ENCODE peak calls at places on chromosome 14, in seven cellular contexts. A is DND-41; O is body of pancreas; B is stimulated activated effector memory CD8-positive, alpha-beta T cell treated with anti-CD3 and anti-CD28 coated beads, Interleukin-12 subunit alpha, Interleukin-12 subunit beta, amount 100 ng/mL, for 72 hours; I is psoas muscle; E is RWPE2; W is heart left ventricle. K is an unnamed sample.

GRCh38 chr14:64878775-64879634 is 702 bp downstream of the SPTB start:
- ATAC-seq in A (no peak), O (peak), B (peak), I (peak), E (peak), W (peak), K (peak)

GRCh38 chr14:103109789-103110415 is 13.4 kb upstream of the TNFAIP2 start:
- ATAC-seq in A (no peak), O (peak), B (no peak), I (peak), E (peak), W (peak), K (peak)

GRCh38 chr14:92564361-92565039 is 50.9 kb downstream of the RIN3 start:
- ATAC-seq in A (no peak), O (no peak), B (no peak), I (no peak), E (no peak), W (peak), K (no peak)

GRCh38 chr14:103372552-103373304 is 12.5 kb upstream of the MARK3 start:
- ATAC-seq in A (no peak), O (no peak), B (peak), I (no peak), E (peak), W (peak), K (no peak)

GRCh38 chr14:24483604-24484252 is 24.3 kb downstream of the CMA1 start:
- ATAC-seq in A (peak), O (no peak), B (peak), I (no peak), E (peak), W (no peak), K (no peak)

GRCh38 chr14:97902630-97903029 is 1105.4 kb downstream of the VRK1 start:
- ATAC-seq in A (no peak), O (no peak), B (no peak), I (no peak), E (peak), W (no peak), K (no peak)

GRCh38 chr14:21025374-21026151 is 702 bp upstream of the NDRG2 start:
- ATAC-seq in A (no peak), O (peak), B (no peak), I (peak), E (no peak), W (peak), K (peak)

GRCh38 chr14:75928587-75929230 is 53.1 kb downstream of the TGFB3 start:
- ATAC-seq in A (no peak), O (no peak), B (no peak), I (peak), E (no peak), W (peak), K (no peak)

GRCh38 chr14:95092723-95093122 is 64.6 kb downstream of the DICER1 start:
- ATAC-seq in A (no peak), O (no peak), B (no peak), I (no peak), E (no peak), W (no peak), K (no peak)

K was measured in gastroesophageal sphincter.